ENCODE peak calls at places on chromosomes 6 and 20, in ten cellular contexts. One of them, this sample, is unnamed.

GRCh38 chr6:15259766-15260098 is 13.9 kb downstream of the JARID2 start:
- DNase-seq in right cardiac atrium: no peak
- DNase-seq in cardiac muscle cell: no peak
- DNase-seq in lower lobe of right lung: no peak
- DNase-seq in Karpas-422: no peak
- DNase-seq in H7: no peak
- DNase-seq in tibial artery: no peak
- DNase-seq in SK-N-MC: no peak
- DNase-seq in SJSA1: no peak
- DNase-seq in CD8-positive, alpha-beta T cell: no peak
- DNase-seq in this sample: no peak

GRCh38 chr20:31758991-31759390 is 19.9 kb downstream of the TPX2 start:
- DNase-seq in right cardiac atrium: no peak
- DNase-seq in cardiac muscle cell: no peak
- DNase-seq in lower lobe of right lung: no peak
- DNase-seq in Karpas-422: no peak
- DNase-seq in H7: no peak
- DNase-seq in tibial artery: no peak
- DNase-seq in SK-N-MC: no peak
- DNase-seq in SJSA1: no peak
- DNase-seq in CD8-positive, alpha-beta T cell: no peak
- DNase-seq in this sample: no peak

GRCh38 chr6:132072271-132072670 is 121.1 kb upstream of the CCN2 start:
- DNase-seq in right cardiac atrium: no peak
- DNase-seq in cardiac muscle cell: no peak
- DNase-seq in lower lobe of right lung: no peak
- DNase-seq in Karpas-422: no peak
- DNase-seq in H7: no peak
- DNase-seq in tibial artery: no peak
- DNase-seq in SK-N-MC: no peak
- DNase-seq in SJSA1: no peak
- DNase-seq in CD8-positive, alpha-beta T cell: no peak
- DNase-seq in this sample: no peak

GRCh38 chr20:22374678-22375590 is 209.4 kb downstream of the FOXA2 start:
- DNase-seq in right cardiac atrium: no peak
- DNase-seq in cardiac muscle cell: no peak
- DNase-seq in lower lobe of right lung: no peak
- DNase-seq in Karpas-422: no peak
- DNase-seq in H7: no peak
- DNase-seq in tibial artery: no peak
- DNase-seq in SK-N-MC: no peak
- DNase-seq in SJSA1: no peak
- DNase-seq in CD8-positive, alpha-beta T cell: no peak
- DNase-seq in this sample: peak; percentile 76

GRCh38 chr6:40376113-40376650 is 211.0 kb downstream of the LRFN2 start:
- DNase-seq in right cardiac atrium: no peak
- DNase-seq in cardiac muscle cell: no peak
- DNase-seq in lower lobe of right lung: no peak
- DNase-seq in Karpas-422: no peak
- DNase-seq in H7: no peak
- DNase-seq in tibial artery: no peak
- DNase-seq in SK-N-MC: no peak
- DNase-seq in SJSA1: no peak
- DNase-seq in CD8-positive, alpha-beta T cell: no peak
- DNase-seq in this sample: peak; percentile 9

GRCh38 chr6:106908386-106908840 is 66.1 kb downstream of the CD24 start:
- DNase-seq in right cardiac atrium: no peak
- DNase-seq in cardiac muscle cell: no peak
- DNase-seq in lower lobe of right lung: no peak
- DNase-seq in Karpas-422: no peak
- DNase-seq in H7: no peak
- DNase-seq in tibial artery: no peak
- DNase-seq in SK-N-MC: peak; percentile 73
- DNase-seq in SJSA1: peak; percentile 61
- DNase-seq in CD8-positive, alpha-beta T cell: no peak
- DNase-seq in this sample: peak; percentile 95

GRCh38 chr20:58433759-58434158 is 44.7 kb downstream of the VAPB start:
- DNase-seq in right cardiac atrium: no peak
- DNase-seq in cardiac muscle cell: no peak
- DNase-seq in lower lobe of right lung: no peak
- DNase-seq in Karpas-422: no peak
- DNase-seq in H7: no peak
- DNase-seq in tibial artery: no peak
- DNase-seq in SK-N-MC: no peak
- DNase-seq in SJSA1: peak; percentile 57
- DNase-seq in CD8-positive, alpha-beta T cell: no peak
- DNase-seq in this sample: peak; percentile 54

GRCh38 chr20:10671221-10671849 is 2.5 kb downstream of the JAG1 start:
- DNase-seq in right cardiac atrium: peak; percentile 88
- DNase-seq in cardiac muscle cell: peak; percentile 61
- DNase-seq in lower lobe of right lung: peak; percentile 86
- DNase-seq in Karpas-422: peak; percentile 92
- DNase-seq in H7: peak; percentile 84
- DNase-seq in tibial artery: peak; percentile 94
- DNase-seq in SK-N-MC: no peak
- DNase-seq in SJSA1: peak; percentile 96
- DNase-seq in CD8-positive, alpha-beta T cell: no peak
- DNase-seq in this sample: peak; percentile 92

GRCh38 chr6:33875696-33876095 is 71.9 kb upstream of the MLN start:
- DNase-seq in right cardiac atrium: no peak
- DNase-seq in cardiac muscle cell: no peak
- DNase-seq in lower lobe of right lung: no peak
- DNase-seq in Karpas-422: no peak
- DNase-seq in H7: no peak
- DNase-seq in tibial artery: no peak
- DNase-seq in SK-N-MC: no peak
- DNase-seq in SJSA1: no peak
- DNase-seq in CD8-positive, alpha-beta T cell: no peak
- DNase-seq in this sample: no peak

GRCh38 chr6:14066782-14067406 is 50.7 kb upstream of the CD83 start:
- DNase-seq in right cardiac atrium: no peak
- DNase-seq in cardiac muscle cell: peak; percentile 68
- DNase-seq in lower lobe of right lung: no peak
- DNase-seq in Karpas-422: peak; percentile 80
- DNase-seq in H7: peak; percentile 73
- DNase-seq in tibial artery: no peak
- DNase-seq in SK-N-MC: peak; percentile 85
- DNase-seq in SJSA1: no peak
- DNase-seq in CD8-positive, alpha-beta T cell: no peak
- DNase-seq in this sample: peak; percentile 77

GRCh38 chr20:36541227-36542018 is at the start of gene MYL9:
- DNase-seq in right cardiac atrium: peak; percentile 95
- DNase-seq in cardiac muscle cell: peak; percentile 96
- DNase-seq in lower lobe of right lung: peak; percentile 95
- DNase-seq in Karpas-422: no peak
- DNase-seq in H7: peak; percentile 94
- DNase-seq in tibial artery: peak; percentile 96
- DNase-seq in SK-N-MC: no peak
- DNase-seq in SJSA1: peak; percentile 92
- DNase-seq in CD8-positive, alpha-beta T cell: no peak
- DNase-seq in this sample: peak; percentile 53

GRCh38 chr6:105884426-105884825 is 201.7 kb upstream of the PRDM1 start:
- DNase-seq in right cardiac atrium: no peak
- DNase-seq in cardiac muscle cell: no peak
- DNase-seq in lower lobe of right lung: no peak
- DNase-seq in Karpas-422: no peak
- DNase-seq in H7: no peak
- DNase-seq in tibial artery: peak; percentile 27
- DNase-seq in SK-N-MC: no peak
- DNase-seq in SJSA1: no peak
- DNase-seq in CD8-positive, alpha-beta T cell: no peak
- DNase-seq in this sample: no peak

GRCh38 chr20:57243480-57244220 is 22.8 kb downstream of the BMP7 start:
- DNase-seq in right cardiac atrium: no peak
- DNase-seq in cardiac muscle cell: no peak
- DNase-seq in lower lobe of right lung: no peak
- DNase-seq in Karpas-422: no peak
- DNase-seq in H7: peak; percentile 55
- DNase-seq in tibial artery: no peak
- DNase-seq in SK-N-MC: no peak
- DNase-seq in SJSA1: no peak
- DNase-seq in CD8-positive, alpha-beta T cell: no peak
- DNase-seq in this sample: peak; percentile 45

GRCh38 chr6:169292340-169293124 is 38.9 kb upstream of the THBS2 start:
- DNase-seq in right cardiac atrium: no peak
- DNase-seq in cardiac muscle cell: no peak
- DNase-seq in lower lobe of right lung: no peak
- DNase-seq in Karpas-422: no peak
- DNase-seq in H7: no peak
- DNase-seq in tibial artery: peak; percentile 44
- DNase-seq in SK-N-MC: no peak
- DNase-seq in SJSA1: no peak
- DNase-seq in CD8-positive, alpha-beta T cell: no peak
- DNase-seq in this sample: peak; percentile 93

DNA sequence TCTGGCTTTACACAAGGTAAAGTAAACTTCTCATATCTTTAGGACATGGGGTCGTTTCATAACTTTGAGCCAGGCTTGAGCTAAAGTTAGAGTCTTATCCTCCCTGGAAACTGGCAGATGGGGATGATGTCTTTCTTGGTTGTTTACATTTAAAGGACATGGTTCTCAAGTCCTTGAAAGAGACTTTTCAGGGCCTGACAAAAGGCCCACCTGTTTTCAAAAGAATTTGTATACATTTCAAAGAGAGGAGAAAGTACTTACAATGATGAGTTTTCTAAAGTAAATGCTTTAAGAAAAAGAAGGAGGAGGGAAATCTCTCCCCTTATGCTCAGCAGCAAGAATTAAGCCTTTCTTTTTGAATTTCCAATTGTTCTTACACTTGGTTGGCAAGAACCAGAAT is 45.7 kb upstream of the TINAG start:
- DNase-seq in right cardiac atrium: no peak
- DNase-seq in cardiac muscle cell: no peak
- DNase-seq in lower lobe of right lung: no peak
- DNase-seq in Karpas-422: no peak
- DNase-seq in H7: no peak
- DNase-seq in tibial artery: no peak
- DNase-seq in SK-N-MC: no peak
- DNase-seq in SJSA1: no peak
- DNase-seq in CD8-positive, alpha-beta T cell: no peak
- DNase-seq in this sample: no peak
- H3K4me3 ChIP-seq in right cardiac atrium: no peak overlapping the region
- H3K4me3 ChIP-seq in cardiac muscle cell: no peak overlapping the region
- H3K4me3 ChIP-seq in lower lobe of right lung: no peak overlapping the region
- H3K4me3 ChIP-seq in Karpas-422: no peak overlapping the region
- H3K4me3 ChIP-seq in H7: no peak overlapping the region
- H3K4me3 ChIP-seq in tibial artery: no peak overlapping the region
- H3K4me3 ChIP-seq in SK-N-MC: no peak overlapping the region
- H3K4me3 ChIP-seq in SJSA1: no peak overlapping the region
- H3K4me3 ChIP-seq in CD8-positive, alpha-beta T cell: no peak overlapping the region
- H3K4me3 ChIP-seq in this sample: no peak overlapping the region

GRCh38 chr6:53541900-53542299 is 3.0 kb downstream of the GCLC start:
- DNase-seq in right cardiac atrium: no peak
- DNase-seq in cardiac muscle cell: no peak
- DNase-seq in lower lobe of right lung: no peak
- DNase-seq in Karpas-422: no peak
- DNase-seq in H7: no peak
- DNase-seq in tibial artery: no peak
- DNase-seq in SK-N-MC: no peak
- DNase-seq in SJSA1: no peak
- DNase-seq in CD8-positive, alpha-beta T cell: no peak
- DNase-seq in this sample: no peak
- H3K4me3 ChIP-seq in right cardiac atrium: no peak overlapping the region
- H3K4me3 ChIP-seq in cardiac muscle cell: no peak overlapping the region
- H3K4me3 ChIP-seq in lower lobe of right lung: no peak overlapping the region
- H3K4me3 ChIP-seq in Karpas-422: no peak overlapping the region
- H3K4me3 ChIP-seq in H7: no peak overlapping the region
- H3K4me3 ChIP-seq in tibial artery: no peak overlapping the region
- H3K4me3 ChIP-seq in SK-N-MC: no peak overlapping the region
- H3K4me3 ChIP-seq in SJSA1: no peak overlapping the region
- H3K4me3 ChIP-seq in CD8-positive, alpha-beta T cell: no peak overlapping the region
- H3K4me3 ChIP-seq in this sample: peak overlapping the region; percentile 17

DNA sequence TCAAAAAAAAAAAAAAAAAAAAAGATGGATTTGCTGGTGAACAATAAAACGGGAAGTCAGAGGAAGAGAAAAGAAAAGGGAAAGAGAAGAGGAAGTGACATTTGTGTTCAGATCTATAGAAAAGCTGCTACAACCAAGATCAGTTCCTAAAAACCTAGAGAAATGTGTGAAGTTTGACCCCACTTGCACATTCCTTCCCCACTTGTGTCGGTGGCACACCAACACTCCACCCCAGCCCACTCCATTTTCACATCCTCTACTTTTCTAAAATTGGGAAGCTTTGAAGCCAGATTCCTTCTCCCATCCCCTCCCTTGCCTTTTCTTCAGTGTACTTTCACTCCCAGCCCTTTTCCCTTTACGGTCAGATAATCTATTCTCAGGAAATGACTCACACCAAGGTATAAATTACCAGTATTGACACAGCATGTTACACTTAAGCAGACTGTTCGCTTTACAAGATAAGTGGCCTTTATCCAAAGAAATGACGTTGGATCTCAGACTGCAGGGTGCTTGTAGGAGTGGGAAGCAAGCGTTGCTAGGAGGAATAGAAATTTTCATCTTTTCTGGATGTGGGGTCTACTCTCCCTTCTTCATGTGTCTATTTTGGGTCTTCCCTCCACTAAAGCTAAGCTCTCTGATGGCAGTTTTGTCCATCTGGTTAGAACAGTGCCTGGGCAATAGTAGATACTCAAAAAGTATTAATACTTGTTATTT is 92.5 kb upstream of the ADGRF1 start:
- DNase-seq in right cardiac atrium: no peak
- DNase-seq in cardiac muscle cell: peak; percentile 32
- DNase-seq in lower lobe of right lung: no peak
- DNase-seq in Karpas-422: no peak
- DNase-seq in H7: no peak
- DNase-seq in tibial artery: no peak
- DNase-seq in SK-N-MC: peak; percentile 45
- DNase-seq in SJSA1: no peak
- DNase-seq in CD8-positive, alpha-beta T cell: no peak
- DNase-seq in this sample: peak; percentile 88
- H3K4me3 ChIP-seq in right cardiac atrium: no peak overlapping the region
- H3K4me3 ChIP-seq in cardiac muscle cell: no peak overlapping the region
- H3K4me3 ChIP-seq in lower lobe of right lung: no peak overlapping the region
- H3K4me3 ChIP-seq in Karpas-422: no peak overlapping the region
- H3K4me3 ChIP-seq in H7: no peak overlapping the region
- H3K4me3 ChIP-seq in tibial artery: no peak overlapping the region
- H3K4me3 ChIP-seq in SK-N-MC: no peak overlapping the region
- H3K4me3 ChIP-seq in SJSA1: no peak overlapping the region
- H3K4me3 ChIP-seq in CD8-positive, alpha-beta T cell: no peak overlapping the region
- H3K4me3 ChIP-seq in this sample: peak overlapping the region; percentile 14

GRCh38 chr20:46307139-46307998 is 929 bp downstream of the CDH22 start:
- DNase-seq in right cardiac atrium: no peak
- DNase-seq in cardiac muscle cell: peak; percentile 68
- DNase-seq in lower lobe of right lung: peak; percentile 72
- DNase-seq in Karpas-422: peak; percentile 95
- DNase-seq in H7: peak; percentile 99
- DNase-seq in tibial artery: peak; percentile 23
- DNase-seq in SK-N-MC: no peak
- DNase-seq in SJSA1: peak; percentile 59
- DNase-seq in CD8-positive, alpha-beta T cell: peak; percentile 59
- DNase-seq in this sample: peak; percentile 55
- H3K4me3 ChIP-seq in right cardiac atrium: peak overlapping the region; percentile 53
- H3K4me3 ChIP-seq in cardiac muscle cell: peak overlapping the region; percentile 51
- H3K4me3 ChIP-seq in lower lobe of right lung: peak overlapping the region; percentile 51
- H3K4me3 ChIP-seq in Karpas-422: peak overlapping the region; percentile 68
- H3K4me3 ChIP-seq in H7: peak overlapping the region; percentile 55
- H3K4me3 ChIP-seq in tibial artery: peak overlapping the region; percentile 34
- H3K4me3 ChIP-seq in SK-N-MC: no peak overlapping the region
- H3K4me3 ChIP-seq in SJSA1: peak overlapping the region; percentile 23
- H3K4me3 ChIP-seq in CD8-positive, alpha-beta T cell: peak overlapping the region; percentile 37
- H3K4me3 ChIP-seq in this sample: no peak overlapping the region